ENCODE peak calls at places on chromosomes 3 and 15, in six cellular contexts. One of them, this sample, is unnamed.
A peak's percentile ranks its signal among the peaks of the same experiment; 100 is the strongest.

GRCh38 chr15:62901916-62902554 is 140.5 kb upstream of the TPM1 start:
- DNase-seq in GM23248: no peak
- DNase-seq in sigmoid colon: no peak
- DNase-seq in GM23338: no peak
- DNase-seq in uterus: no peak
- DNase-seq in mesendoderm: peak; percentile 61
- DNase-seq in this sample: no peak

GRCh38 chr3:17583530-17583929 is 158.9 kb downstream of the TBC1D5 start:
- DNase-seq in GM23248: no peak
- DNase-seq in sigmoid colon: no peak
- DNase-seq in GM23338: no peak
- DNase-seq in uterus: no peak
- DNase-seq in mesendoderm: peak; percentile 11
- DNase-seq in this sample: no peak

GRCh38 chr3:12967751-12968209 is 105.4 kb downstream of the IQSEC1 start:
- DNase-seq in GM23248: peak; percentile 96
- DNase-seq in sigmoid colon: peak; percentile 96
- DNase-seq in GM23338: peak; percentile 94
- DNase-seq in uterus: peak; percentile 91
- DNase-seq in mesendoderm: peak; percentile 88
- DNase-seq in this sample: peak; percentile 97

GRCh38 chr3:52704611-52705437 is 767 bp downstream of the GLT8D1 start:
- DNase-seq in GM23248: peak; percentile 73
- DNase-seq in sigmoid colon: no peak
- DNase-seq in GM23338: peak; percentile 17
- DNase-seq in uterus: no peak
- DNase-seq in mesendoderm: peak; percentile 36
- DNase-seq in this sample: no peak

GRCh38 chr3:9761919-9762318 is 7.8 kb downstream of the CAMK1 start:
- DNase-seq in GM23248: peak; percentile 30
- DNase-seq in sigmoid colon: no peak
- DNase-seq in GM23338: no peak
- DNase-seq in uterus: no peak
- DNase-seq in mesendoderm: no peak
- DNase-seq in this sample: no peak

GRCh38 chr3:45043715-45044299 is 17.7 kb downstream of the CLEC3B start:
- DNase-seq in GM23248: peak; percentile 93
- DNase-seq in sigmoid colon: no peak
- DNase-seq in GM23338: no peak
- DNase-seq in uterus: peak; percentile 35
- DNase-seq in mesendoderm: peak; percentile 73
- DNase-seq in this sample: no peak

GRCh38 chr3:9826815-9827574 is 16.8 kb downstream of the RPUSD3 start:
- DNase-seq in GM23248: peak; percentile 33
- DNase-seq in sigmoid colon: peak; percentile 48
- DNase-seq in GM23338: peak; percentile 84
- DNase-seq in uterus: no peak
- DNase-seq in mesendoderm: peak; percentile 79
- DNase-seq in this sample: no peak

GRCh38 chr3:126451511-126451910 is 24.2 kb downstream of the ZXDC start:
- DNase-seq in GM23248: no peak
- DNase-seq in sigmoid colon: peak; percentile 36
- DNase-seq in GM23338: no peak
- DNase-seq in uterus: no peak
- DNase-seq in mesendoderm: no peak
- DNase-seq in this sample: peak; percentile 56

GRCh38 chr3:151788401-151788800 is 25.5 kb upstream of the AADAC start:
- DNase-seq in GM23248: no peak
- DNase-seq in sigmoid colon: no peak
- DNase-seq in GM23338: no peak
- DNase-seq in uterus: no peak
- DNase-seq in mesendoderm: peak; percentile 58
- DNase-seq in this sample: no peak

GRCh38 chr15:55241193-55241592 is 44.5 kb upstream of the RSL24D1 start:
- DNase-seq in GM23248: no peak
- DNase-seq in sigmoid colon: no peak
- DNase-seq in GM23338: no peak
- DNase-seq in uterus: no peak
- DNase-seq in mesendoderm: no peak
- DNase-seq in this sample: no peak

GRCh38 chr3:180802837-180803236 is 109.6 kb upstream of the FXR1 start:
- DNase-seq in GM23248: peak; percentile 48
- DNase-seq in sigmoid colon: no peak
- DNase-seq in GM23338: peak; percentile 69
- DNase-seq in uterus: no peak
- DNase-seq in mesendoderm: peak; percentile 39
- DNase-seq in this sample: no peak

GRCh38 chr15:55627730-55628368 is 39.7 kb upstream of the PYGO1 start:
- DNase-seq in GM23248: peak; percentile 93
- DNase-seq in sigmoid colon: no peak
- DNase-seq in GM23338: peak; percentile 40
- DNase-seq in uterus: peak; percentile 51
- DNase-seq in mesendoderm: peak; percentile 62
- DNase-seq in this sample: no peak

GRCh38 chr15:41490355-41490754 is 3.3 kb upstream of the ITPKA start:
- DNase-seq in GM23248: peak; percentile 97
- DNase-seq in sigmoid colon: no peak
- DNase-seq in GM23338: no peak
- DNase-seq in uterus: no peak
- DNase-seq in mesendoderm: no peak
- DNase-seq in this sample: no peak

GRCh38 chr15:83285284-83285978 is 967 bp upstream of the BNC1 start:
- DNase-seq in GM23248: peak; percentile 11
- DNase-seq in sigmoid colon: no peak
- DNase-seq in GM23338: peak; percentile 49
- DNase-seq in uterus: no peak
- DNase-seq in mesendoderm: peak; percentile 21
- DNase-seq in this sample: no peak

DNA sequence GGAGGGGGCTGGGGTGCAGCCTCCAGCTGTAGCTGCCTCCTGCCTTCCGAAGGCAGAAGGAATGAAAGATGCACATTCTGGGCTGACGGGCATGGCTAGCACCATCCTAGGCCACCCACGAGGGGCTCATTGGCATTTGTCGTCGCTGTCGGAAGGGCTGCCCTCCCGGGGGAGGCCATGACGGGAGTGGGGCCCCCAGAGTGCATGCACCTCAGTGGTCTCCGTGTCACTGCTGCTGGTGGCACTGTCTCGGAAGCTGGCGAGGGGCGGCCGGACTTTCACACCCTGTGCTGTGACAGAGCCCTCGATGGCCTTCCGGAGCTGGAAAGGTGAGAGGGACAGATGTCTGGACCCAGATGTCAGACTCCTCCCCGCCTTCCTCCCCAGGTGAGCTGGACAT is 9.1 kb downstream of the FAM131A start:
- DNase-seq in GM23248: no peak
- DNase-seq in sigmoid colon: no peak
- DNase-seq in GM23338: no peak
- DNase-seq in uterus: no peak
- DNase-seq in mesendoderm: no peak
- DNase-seq in this sample: no peak
- H3K27ac ChIP-seq in GM23248: no peak overlapping the region
- H3K27ac ChIP-seq in sigmoid colon: no peak overlapping the region
- H3K27ac ChIP-seq in GM23338: no peak overlapping the region
- H3K27ac ChIP-seq in uterus: no peak overlapping the region
- H3K27ac ChIP-seq in mesendoderm: no peak overlapping the region
- H3K27ac ChIP-seq in this sample: no peak overlapping the region

GRCh38 chr15:96334017-96334704 is 3.7 kb downstream of the NR2F2 start:
- DNase-seq in GM23248: no peak
- DNase-seq in sigmoid colon: no peak
- DNase-seq in GM23338: peak; percentile 46
- DNase-seq in uterus: no peak
- DNase-seq in mesendoderm: no peak
- DNase-seq in this sample: no peak

GRCh38 chr15:96336045-96336642 is 5.6 kb downstream of the NR2F2 start:
- DNase-seq in GM23248: no peak
- DNase-seq in sigmoid colon: no peak
- DNase-seq in GM23338: peak; percentile 13
- DNase-seq in uterus: no peak
- DNase-seq in mesendoderm: no peak
- DNase-seq in this sample: no peak

GRCh38 chr15:96336643-96337353 is 6.3 kb downstream of the NR2F2 start:
- DNase-seq in GM23248: peak; percentile 53
- DNase-seq in sigmoid colon: no peak
- DNase-seq in GM23338: peak; percentile 40
- DNase-seq in uterus: no peak
- DNase-seq in mesendoderm: peak; percentile 13
- DNase-seq in this sample: no peak

GRCh38 chr15:96334705-96335428 is 4.4 kb downstream of the NR2F2 start:
- DNase-seq in GM23248: peak; percentile 34
- DNase-seq in sigmoid colon: no peak
- DNase-seq in GM23338: peak; percentile 12
- DNase-seq in uterus: no peak
- DNase-seq in mesendoderm: no peak
- DNase-seq in this sample: no peak

DNA sequence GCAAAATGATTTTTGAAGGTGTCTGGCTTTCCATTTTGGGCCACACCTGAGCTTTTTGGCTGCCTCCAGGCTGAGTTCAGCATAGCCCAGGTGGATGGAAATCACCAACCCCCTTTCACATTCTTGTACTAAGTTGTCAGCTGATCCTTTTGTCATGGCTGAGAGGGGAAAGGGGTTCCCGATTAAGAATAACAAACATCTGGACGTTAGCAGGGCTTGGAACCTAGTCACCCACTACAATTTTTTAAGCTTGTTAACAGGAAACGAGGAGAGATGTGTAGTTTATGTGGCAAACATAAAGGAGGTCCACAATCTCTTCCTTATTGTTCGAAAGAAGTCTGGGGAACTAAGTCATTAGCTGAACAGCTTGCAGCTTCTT is 4.9 kb downstream of the NR2F2 start:
- DNase-seq in GM23248: peak; percentile 43
- DNase-seq in sigmoid colon: no peak
- DNase-seq in GM23338: peak; percentile 75
- DNase-seq in uterus: no peak
- DNase-seq in mesendoderm: no peak
- DNase-seq in this sample: no peak
- H3K4me3 ChIP-seq in GM23248: peak overlapping the region; percentile 99
- H3K4me3 ChIP-seq in sigmoid colon: peak overlapping the region; percentile 86
- H3K4me3 ChIP-seq in GM23338: no peak overlapping the region
- H3K4me3 ChIP-seq in uterus: peak overlapping the region; percentile 84
- H3K4me3 ChIP-seq in mesendoderm: no peak overlapping the region
- H3K4me3 ChIP-seq in this sample: peak overlapping the region; percentile 30

DNA sequence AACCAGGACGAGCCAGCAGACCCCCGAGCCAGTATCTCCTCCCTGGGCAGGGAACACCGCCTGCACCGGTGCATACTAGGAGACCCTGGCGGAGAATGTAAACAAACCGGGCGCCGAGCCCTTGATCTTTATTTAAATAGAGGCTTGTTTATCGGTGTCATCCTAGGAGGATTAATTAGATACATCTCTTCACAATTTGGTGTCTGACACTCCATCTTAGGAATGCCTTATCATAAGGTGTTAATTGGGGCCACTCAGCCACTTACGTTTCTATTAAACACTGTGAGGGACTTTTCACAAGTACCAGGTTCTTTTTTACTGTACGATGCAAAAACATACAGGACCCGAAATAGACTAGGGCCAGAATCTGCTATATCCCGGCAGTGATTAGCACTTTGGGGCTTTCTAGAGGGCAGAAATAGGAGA is 8.0 kb downstream of the EOMES start:
- DNase-seq in GM23248: no peak
- DNase-seq in sigmoid colon: no peak
- DNase-seq in GM23338: peak; percentile 72
- DNase-seq in uterus: no peak
- DNase-seq in mesendoderm: peak; percentile 98
- DNase-seq in this sample: no peak
- H3K27me3 ChIP-seq in GM23248: peaks cover 36% of the 10 kb centered on the region
- H3K27me3 ChIP-seq in sigmoid colon: peaks cover 42% of the 10 kb centered on the region
- H3K27me3 ChIP-seq in GM23338: peaks cover 99% of the 10 kb centered on the region
- H3K27me3 ChIP-seq in uterus: peaks cover 4% of the 10 kb centered on the region
- H3K27me3 ChIP-seq in mesendoderm: no peaks in the 10 kb centered on the region
- H3K27me3 ChIP-seq in this sample: peaks cover 29% of the 10 kb centered on the region

DNA sequence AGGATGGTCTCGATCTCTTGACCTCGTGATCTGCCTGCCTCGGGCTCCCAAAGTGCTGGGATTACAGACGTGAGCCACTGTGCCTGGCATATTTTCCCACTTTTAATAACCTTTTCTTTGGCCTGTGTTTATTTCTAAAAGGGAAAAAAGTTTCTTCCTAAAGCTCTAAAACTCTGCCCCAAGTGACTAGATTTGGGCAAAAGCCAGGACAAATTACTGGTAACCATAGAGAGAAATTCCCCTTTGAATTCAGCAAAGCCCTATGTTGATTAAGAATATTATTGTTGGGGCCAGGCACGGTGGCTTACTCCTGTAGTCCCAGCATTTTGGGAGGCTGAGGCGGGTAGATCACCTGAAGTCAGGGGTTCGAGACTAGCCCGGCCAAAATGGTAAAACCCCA is 11.5 kb upstream of the TRPM7 start:
- DNase-seq in GM23248: peak; percentile 19
- DNase-seq in sigmoid colon: no peak
- DNase-seq in GM23338: no peak
- DNase-seq in uterus: no peak
- DNase-seq in mesendoderm: no peak
- DNase-seq in this sample: no peak
- H3K27ac ChIP-seq in GM23248: no peak overlapping the region
- H3K27ac ChIP-seq in sigmoid colon: no peak overlapping the region
- H3K27ac ChIP-seq in GM23338: no peak overlapping the region
- H3K27ac ChIP-seq in uterus: no peak overlapping the region
- H3K27ac ChIP-seq in mesendoderm: no peak overlapping the region
- H3K27ac ChIP-seq in this sample: no peak overlapping the region

GRCh38 chr3:189674249-189674913 is 43.2 kb downstream of the TP63 start:
- DNase-seq in GM23248: no peak
- DNase-seq in sigmoid colon: no peak
- DNase-seq in GM23338: no peak
- DNase-seq in uterus: no peak
- DNase-seq in mesendoderm: no peak
- DNase-seq in this sample: no peak
- H3K4me3 ChIP-seq in GM23248: no peak overlapping the region
- H3K4me3 ChIP-seq in sigmoid colon: no peak overlapping the region
- H3K4me3 ChIP-seq in GM23338: no peak overlapping the region
- H3K4me3 ChIP-seq in uterus: no peak overlapping the region
- H3K4me3 ChIP-seq in mesendoderm: no peak overlapping the region
- H3K4me3 ChIP-seq in this sample: no peak overlapping the region

DNA sequence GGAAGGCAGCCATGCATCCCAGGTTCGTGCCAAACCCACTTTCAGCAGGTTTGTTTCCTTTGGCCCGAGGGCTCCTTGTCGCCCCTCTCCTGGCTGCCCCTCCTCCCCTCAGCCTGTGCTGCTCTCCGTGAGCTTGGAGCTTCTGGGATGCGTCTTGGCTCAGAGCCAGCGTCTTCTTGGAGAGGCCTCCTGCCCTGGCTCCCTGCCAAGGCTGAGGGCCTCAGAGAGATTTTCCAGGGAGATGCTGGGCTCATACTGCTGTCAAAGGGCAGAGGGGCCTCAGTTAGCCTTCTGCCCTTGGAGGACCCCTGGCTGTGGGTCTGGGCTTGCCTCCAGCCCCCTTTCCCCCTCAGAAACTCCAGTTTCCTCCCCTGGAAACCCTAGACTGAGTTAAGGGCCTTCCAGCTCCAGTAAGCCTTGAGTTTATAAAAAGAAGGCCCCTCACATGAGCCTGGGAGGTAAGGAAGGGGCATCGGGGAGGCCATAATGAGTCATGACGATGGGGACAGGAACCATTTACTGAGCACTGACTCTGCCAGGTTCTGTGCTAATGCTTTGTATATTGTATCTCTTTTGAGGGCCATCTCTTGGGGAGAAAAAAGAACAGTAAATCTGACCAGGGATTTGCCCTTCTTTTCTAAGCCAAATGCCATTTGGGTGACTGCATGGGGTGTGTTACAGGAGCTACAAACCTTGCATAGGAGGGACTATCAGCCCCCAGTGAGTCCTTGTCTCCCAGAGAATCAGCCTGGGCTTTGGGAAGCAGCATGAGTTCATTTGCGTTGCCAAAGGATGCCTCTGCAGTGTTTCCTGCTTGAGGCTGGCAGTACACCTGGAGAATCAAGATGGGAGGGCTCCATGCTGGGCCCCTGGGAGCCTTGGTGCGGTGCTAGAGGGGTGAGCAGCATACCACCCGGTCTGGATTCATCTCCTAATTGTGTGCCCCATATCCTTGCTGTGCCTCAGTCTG is 49.3 kb upstream of the POLG start:
- DNase-seq in GM23248: peak; percentile 42
- DNase-seq in sigmoid colon: peak; percentile 93
- DNase-seq in GM23338: peak; percentile 39
- DNase-seq in uterus: peak; percentile 54
- DNase-seq in mesendoderm: no peak
- DNase-seq in this sample: peak; percentile 56
- H3K27me3 ChIP-seq in GM23248: peaks cover 65% of the 10 kb centered on the region
- H3K27me3 ChIP-seq in sigmoid colon: peaks cover 10% of the 10 kb centered on the region
- H3K27me3 ChIP-seq in GM23338: peaks cover 98% of the 10 kb centered on the region
- H3K27me3 ChIP-seq in uterus: no peaks in the 10 kb centered on the region
- H3K27me3 ChIP-seq in mesendoderm: peaks cover 42% of the 10 kb centered on the region
- H3K27me3 ChIP-seq in this sample: peaks cover 9% of the 10 kb centered on the region

This sample was measured in spleen.